ENCODE peak calls at places on chromosomes 13 and 19, in nine cellular contexts. S, A, I, L, Z, Q, M, Y and J are unnamed samples.

GRCh38 chr19:38090561-38090960 is 133.5 kb downstream of the DPF1 start:
- DNase-seq in S (peak), A (no peak), I (no peak), L (no peak), Z (no peak), Q (no peak), M (no peak), Y (no peak), J (no peak)

GRCh38 chr19:12946092-12946845 is 607 bp downstream of the RAD23A start:
- DNase-seq in S (peak), A (peak), I (peak), L (peak), Z (no peak), Q (peak), M (peak), Y (peak), J (peak)

GRCh38 chr19:29662604-29663404 is 2.5 kb upstream of the PLEKHF1 start:
- DNase-seq in S (peak), A (peak), I (peak), L (peak), Z (no peak), Q (no peak), M (peak), Y (peak), J (no peak)

GRCh38 chr19:38721977-38722773 is 22.1 kb downstream of the CAPN12 start:
- DNase-seq in S (peak), A (peak), I (no peak), L (no peak), Z (no peak), Q (no peak), M (no peak), Y (peak), J (no peak)

GRCh38 chr19:8835446-8835845 is 3.3 kb downstream of the MBD3L1 start:
- DNase-seq in S (no peak), A (no peak), I (no peak), L (no peak), Z (no peak), Q (no peak), M (no peak), Y (no peak), J (no peak)

GRCh38 chr13:95193509-95194230 is 107.6 kb downstream of the ABCC4 start:
- DNase-seq in S (no peak), A (no peak), I (no peak), L (no peak), Z (no peak), Q (no peak), M (no peak), Y (no peak), J (no peak)

GRCh38 chr13:113672002-113672651 is 5.1 kb downstream of the GRK1 start:
- DNase-seq in S (no peak), A (no peak), I (no peak), L (peak), Z (no peak), Q (no peak), M (no peak), Y (no peak), J (no peak)

GRCh38 chr19:39409886-39410619 is 2.4 kb upstream of the PLEKHG2 start:
- DNase-seq in S (peak), A (peak), I (no peak), L (peak), Z (peak), Q (no peak), M (peak), Y (peak), J (peak)

GRCh38 chr13:112893570-112894422 is 75.2 kb upstream of the MCF2L start:
- DNase-seq in S (no peak), A (peak), I (no peak), L (peak), Z (no peak), Q (no peak), M (peak), Y (peak), J (peak)

GRCh38 chr19:57506163-57506562 is 6.4 kb downstream of the ZNF773 start:
- DNase-seq in S (no peak), A (no peak), I (no peak), L (no peak), Z (no peak), Q (no peak), M (peak), Y (no peak), J (no peak)

GRCh38 chr19:16096281-16096855 is 15.3 kb upstream of the RAB8A start:
- DNase-seq in S (no peak), A (no peak), I (no peak), L (no peak), Z (no peak), Q (no peak), M (no peak), Y (no peak), J (no peak)

GRCh38 chr13:33153421-33154381 is 131.9 kb downstream of the STARD13 start:
- DNase-seq in S (peak), A (no peak), I (no peak), L (peak), Z (no peak), Q (no peak), M (no peak), Y (no peak), J (no peak)

GRCh38 chr19:38952395-38953165 is 21.8 kb downstream of the MRPS12 start:
- DNase-seq in S (no peak), A (peak), I (no peak), L (peak), Z (peak), Q (no peak), M (peak), Y (peak), J (peak)

GRCh38 chr19:47729468-47729798 is 15.9 kb upstream of the NOP53 start:
- DNase-seq in S (peak), A (no peak), I (peak), L (no peak), Z (no peak), Q (peak), M (peak), Y (peak), J (peak)

GRCh38 chr19:15622991-15623390 is 8.0 kb downstream of the CYP4F8 start:
- DNase-seq in S (no peak), A (no peak), I (no peak), L (peak), Z (no peak), Q (no peak), M (no peak), Y (no peak), J (no peak)

GRCh38 chr19:16200038-16200775 is 2.5 kb downstream of the AP1M1 start:
- DNase-seq in S (no peak), A (no peak), I (no peak), L (peak), Z (no peak), Q (no peak), M (peak), Y (no peak), J (no peak)

GRCh38 chr13:85408415-85408814 is 390.8 kb downstream of the SLITRK6 start:
- DNase-seq in S (no peak), A (no peak), I (no peak), L (no peak), Z (no peak), Q (no peak), M (no peak), Y (no peak), J (no peak)

GRCh38 chr13:24267801-24268200 is 41.6 kb upstream of the C1QTNF9 start:
- DNase-seq in S (no peak), A (no peak), I (no peak), L (no peak), Z (no peak), Q (no peak), M (no peak), Y (no peak), J (no peak)

GRCh38 chr13:80341771-80342271 is 895 bp upstream of the SPRY2 start:
- DNase-seq in S (peak), A (peak), I (no peak), L (peak), Z (no peak), Q (peak), M (peak), Y (no peak), J (no peak)

GRCh38 chr13:91664036-91664435 is 265.6 kb downstream of the GPC5 start:
- DNase-seq in S (no peak), A (no peak), I (no peak), L (no peak), Z (no peak), Q (no peak), M (no peak), Y (no peak), J (no peak)

GRCh38 chr13:106417467-106418110 is 117.9 kb downstream of the EFNB2 start:
- DNase-seq in S (no peak), A (peak), I (no peak), L (peak), Z (no peak), Q (no peak), M (no peak), Y (no peak), J (peak)

GRCh38 chr13:50198508-50198907 is 183.3 kb downstream of the KCNRG start:
- DNase-seq in S (no peak), A (no peak), I (no peak), L (no peak), Z (no peak), Q (no peak), M (peak), Y (no peak), J (no peak)

GRCh38 chr19:48636859-48637448 is at the start of gene DBP:
- DNase-seq in S (no peak), A (no peak), I (no peak), L (peak), Z (no peak), Q (peak), M (no peak), Y (peak), J (no peak)

GRCh38 chr13:28059214-28059613 is 41.2 kb downstream of the FLT3 start:
- DNase-seq in S (no peak), A (peak), I (no peak), L (peak), Z (no peak), Q (no peak), M (peak), Y (peak), J (no peak)

GRCh38 chr19:7394728-7395359 is 46.1 kb downstream of the ARHGEF18 start:
- DNase-seq in S (peak), A (peak), I (peak), L (peak), Z (peak), Q (peak), M (peak), Y (peak), J (peak)

GRCh38 chr19:2354670-2355069 is 5.4 kb upstream of the TMPRSS9 start:
- DNase-seq in S (no peak), A (no peak), I (no peak), L (no peak), Z (no peak), Q (no peak), M (no peak), Y (no peak), J (no peak)

GRCh38 chr13:97435794-97436193 is 1.8 kb downstream of the RAP2A start:
- DNase-seq in S (no peak), A (no peak), I (no peak), L (no peak), Z (no peak), Q (no peak), M (peak), Y (no peak), J (no peak)

GRCh38 chr13:62706035-62706434 is 1290.4 kb upstream of the PCDH20 start:
- DNase-seq in S (no peak), A (no peak), I (no peak), L (no peak), Z (no peak), Q (no peak), M (no peak), Y (no peak), J (no peak)

GRCh38 chr13:75855847-75856246 is 219.7 kb downstream of the LMO7 start:
- DNase-seq in S (no peak), A (no peak), I (no peak), L (no peak), Z (no peak), Q (no peak), M (no peak), Y (no peak), J (no peak)

GRCh38 chr19:35328851-35329285 is at the start of gene CD22:
- DNase-seq in S (no peak), A (no peak), I (no peak), L (peak), Z (peak), Q (no peak), M (no peak), Y (no peak), J (no peak)

GRCh38 chr13:25018729-25019115 is 77.2 kb upstream of the PABPC3 start:
- DNase-seq in S (no peak), A (no peak), I (no peak), L (no peak), Z (no peak), Q (no peak), M (peak), Y (no peak), J (peak)

GRCh38 chr19:17049711-17050280 is 23.2 kb upstream of the CPAMD8 start:
- DNase-seq in S (no peak), A (no peak), I (no peak), L (no peak), Z (no peak), Q (no peak), M (no peak), Y (no peak), J (no peak)

GRCh38 chr19:12937243-12938053 is 961 bp upstream of the CALR start:
- DNase-seq in S (no peak), A (peak), I (no peak), L (no peak), Z (no peak), Q (no peak), M (peak), Y (peak), J (no peak)

GRCh38 chr19:50573741-50574461 is 5.7 kb upstream of the LRRC4B start:
- DNase-seq in S (no peak), A (no peak), I (no peak), L (no peak), Z (no peak), Q (no peak), M (no peak), Y (no peak), J (no peak)

GRCh38 chr19:16988661-16989060 is 37.9 kb downstream of the CPAMD8 start:
- DNase-seq in S (no peak), A (peak), I (no peak), L (no peak), Z (no peak), Q (no peak), M (no peak), Y (no peak), J (no peak)

GRCh38 chr13:101751488-101751887 is 299.0 kb downstream of the ITGBL1 start:
- DNase-seq in S (no peak), A (peak), I (no peak), L (no peak), Z (no peak), Q (no peak), M (peak), Y (no peak), J (peak)

GRCh38 chr13:80586356-80586755 is 245.4 kb upstream of the SPRY2 start:
- DNase-seq in S (no peak), A (no peak), I (no peak), L (no peak), Z (no peak), Q (no peak), M (no peak), Y (no peak), J (no peak)

GRCh38 chr19:35596366-35596999 is 10.5 kb downstream of the PMIS2 start:
- DNase-seq in S (no peak), A (peak), I (no peak), L (no peak), Z (no peak), Q (no peak), M (no peak), Y (no peak), J (peak)